ENCODE peak calls at places on chromosomes 13 and 19, in ten cellular contexts. One of them, this sample, is unnamed.

GRCh38 chr19:39247701-39248664 is 673 bp downstream of the IFNL4 start:
- DNase-seq in neural crest cell: no peak
- DNase-seq in epithelial cell of esophagus: peak
- DNase-seq in fibroblast of villous mesenchyme: no peak
- DNase-seq in thyroid gland: no peak
- DNase-seq in HFF-Myc: no peak
- DNase-seq in ovary: no peak
- DNase-seq in heart left ventricle: no peak
- DNase-seq in astrocyte of the spinal cord: no peak
- DNase-seq in H1: peak
- DNase-seq in this sample: no peak

GRCh38 chr19:50477751-50478515 is 1.3 kb upstream of the GARIN5A start:
- DNase-seq in fibroblast of villous mesenchyme: no peak
- DNase-seq in HFF-Myc: no peak
- DNase-seq in astrocyte of the spinal cord: no peak
- DNase-seq in heart left ventricle: no peak
- DNase-seq in thyroid gland: no peak
- DNase-seq in H1: no peak
- DNase-seq in ovary: no peak
- DNase-seq in epithelial cell of esophagus: no peak
- DNase-seq in neural crest cell: no peak
- DNase-seq in this sample: no peak

GRCh38 chr13:40508767-40509342 is 157.6 kb downstream of the FOXO1 start:
- DNase-seq in thyroid gland: no peak
- DNase-seq in epithelial cell of esophagus: no peak
- DNase-seq in astrocyte of the spinal cord: no peak
- DNase-seq in fibroblast of villous mesenchyme: no peak
- DNase-seq in heart left ventricle: no peak
- DNase-seq in ovary: no peak
- DNase-seq in HFF-Myc: no peak
- DNase-seq in H1: no peak
- DNase-seq in neural crest cell: no peak
- DNase-seq in this sample: no peak

GRCh38 chr13:70171151-70171550 is 62.9 kb upstream of the KLHL1 start:
- DNase-seq in thyroid gland: no peak
- DNase-seq in fibroblast of villous mesenchyme: no peak
- DNase-seq in HFF-Myc: no peak
- DNase-seq in neural crest cell: no peak
- DNase-seq in H1: no peak
- DNase-seq in astrocyte of the spinal cord: no peak
- DNase-seq in epithelial cell of esophagus: peak
- DNase-seq in ovary: no peak
- DNase-seq in heart left ventricle: no peak
- DNase-seq in this sample: no peak

GRCh38 chr13:76792680-76793334 is 93.4 kb downstream of the KCTD12 start:
- DNase-seq in epithelial cell of esophagus: peak
- DNase-seq in thyroid gland: no peak
- DNase-seq in HFF-Myc: no peak
- DNase-seq in astrocyte of the spinal cord: peak
- DNase-seq in heart left ventricle: peak
- DNase-seq in neural crest cell: no peak
- DNase-seq in fibroblast of villous mesenchyme: peak
- DNase-seq in H1: no peak
- DNase-seq in ovary: peak
- DNase-seq in this sample: peak

GRCh38 chr19:3801412-3802096 is 15.4 kb upstream of the MATK start:
- DNase-seq in neural crest cell: no peak
- DNase-seq in astrocyte of the spinal cord: no peak
- DNase-seq in thyroid gland: peak
- DNase-seq in HFF-Myc: no peak
- DNase-seq in ovary: no peak
- DNase-seq in heart left ventricle: peak
- DNase-seq in epithelial cell of esophagus: peak
- DNase-seq in fibroblast of villous mesenchyme: no peak
- DNase-seq in H1: peak
- DNase-seq in this sample: no peak

GRCh38 chr19:2419754-2420153 is 7.6 kb downstream of the TIMM13 start:
- DNase-seq in fibroblast of villous mesenchyme: no peak
- DNase-seq in heart left ventricle: no peak
- DNase-seq in thyroid gland: no peak
- DNase-seq in epithelial cell of esophagus: no peak
- DNase-seq in H1: no peak
- DNase-seq in ovary: no peak
- DNase-seq in astrocyte of the spinal cord: no peak
- DNase-seq in HFF-Myc: no peak
- DNase-seq in neural crest cell: no peak
- DNase-seq in this sample: no peak

GRCh38 chr13:30107126-30107525 is 200.2 kb downstream of the KATNAL1 start:
- DNase-seq in astrocyte of the spinal cord: no peak
- DNase-seq in epithelial cell of esophagus: no peak
- DNase-seq in H1: no peak
- DNase-seq in ovary: no peak
- DNase-seq in thyroid gland: no peak
- DNase-seq in neural crest cell: no peak
- DNase-seq in fibroblast of villous mesenchyme: no peak
- DNase-seq in HFF-Myc: no peak
- DNase-seq in heart left ventricle: no peak
- DNase-seq in this sample: no peak

GRCh38 chr13:110404321-110404720 is 97.2 kb downstream of the COL4A2 start:
- DNase-seq in astrocyte of the spinal cord: no peak
- DNase-seq in heart left ventricle: no peak
- DNase-seq in fibroblast of villous mesenchyme: no peak
- DNase-seq in H1: no peak
- DNase-seq in neural crest cell: no peak
- DNase-seq in ovary: no peak
- DNase-seq in HFF-Myc: no peak
- DNase-seq in thyroid gland: no peak
- DNase-seq in epithelial cell of esophagus: no peak
- DNase-seq in this sample: no peak

GRCh38 chr13:80074811-80075210 is 266.1 kb downstream of the SPRY2 start:
- DNase-seq in thyroid gland: no peak
- DNase-seq in fibroblast of villous mesenchyme: no peak
- DNase-seq in HFF-Myc: no peak
- DNase-seq in astrocyte of the spinal cord: no peak
- DNase-seq in neural crest cell: no peak
- DNase-seq in ovary: no peak
- DNase-seq in heart left ventricle: no peak
- DNase-seq in H1: no peak
- DNase-seq in epithelial cell of esophagus: no peak
- DNase-seq in this sample: no peak

GRCh38 chr13:109154146-109154545 is 524.7 kb downstream of the MYO16 start:
- DNase-seq in thyroid gland: peak
- DNase-seq in ovary: peak
- DNase-seq in fibroblast of villous mesenchyme: peak
- DNase-seq in astrocyte of the spinal cord: no peak
- DNase-seq in heart left ventricle: no peak
- DNase-seq in HFF-Myc: no peak
- DNase-seq in neural crest cell: no peak
- DNase-seq in H1: no peak
- DNase-seq in epithelial cell of esophagus: peak
- DNase-seq in this sample: no peak

GRCh38 chr19:38597075-38597474 is 20.7 kb downstream of the MAP4K1 start:
- DNase-seq in heart left ventricle: no peak
- DNase-seq in H1: peak
- DNase-seq in neural crest cell: no peak
- DNase-seq in epithelial cell of esophagus: no peak
- DNase-seq in astrocyte of the spinal cord: no peak
- DNase-seq in ovary: no peak
- DNase-seq in HFF-Myc: no peak
- DNase-seq in thyroid gland: no peak
- DNase-seq in fibroblast of villous mesenchyme: no peak
- DNase-seq in this sample: no peak

GRCh38 chr19:47485210-47485609 is 1.2 kb upstream of the KPTN start:
- DNase-seq in heart left ventricle: no peak
- DNase-seq in epithelial cell of esophagus: no peak
- DNase-seq in neural crest cell: no peak
- DNase-seq in astrocyte of the spinal cord: no peak
- DNase-seq in ovary: no peak
- DNase-seq in thyroid gland: no peak
- DNase-seq in H1: no peak
- DNase-seq in fibroblast of villous mesenchyme: no peak
- DNase-seq in HFF-Myc: no peak
- DNase-seq in this sample: no peak

GRCh38 chr13:33494596-33495214 is 209.2 kb upstream of the STARD13 start:
- DNase-seq in HFF-Myc: peak
- DNase-seq in H1: no peak
- DNase-seq in thyroid gland: no peak
- DNase-seq in fibroblast of villous mesenchyme: peak
- DNase-seq in neural crest cell: no peak
- DNase-seq in heart left ventricle: peak
- DNase-seq in epithelial cell of esophagus: peak
- DNase-seq in astrocyte of the spinal cord: peak
- DNase-seq in ovary: no peak
- DNase-seq in this sample: peak

GRCh38 chr13:38262211-38262610 is 87.4 kb upstream of the UFM1 start:
- DNase-seq in epithelial cell of esophagus: no peak
- DNase-seq in heart left ventricle: no peak
- DNase-seq in astrocyte of the spinal cord: peak
- DNase-seq in neural crest cell: no peak
- DNase-seq in fibroblast of villous mesenchyme: peak
- DNase-seq in ovary: no peak
- DNase-seq in H1: no peak
- DNase-seq in HFF-Myc: no peak
- DNase-seq in thyroid gland: no peak
- DNase-seq in this sample: no peak

GRCh38 chr19:6475321-6476108 is 6.1 kb downstream of the DENND1C start:
- DNase-seq in epithelial cell of esophagus: no peak
- DNase-seq in astrocyte of the spinal cord: no peak
- DNase-seq in ovary: no peak
- DNase-seq in neural crest cell: no peak
- DNase-seq in heart left ventricle: no peak
- DNase-seq in HFF-Myc: no peak
- DNase-seq in H1: peak
- DNase-seq in thyroid gland: no peak
- DNase-seq in fibroblast of villous mesenchyme: no peak
- DNase-seq in this sample: no peak

GRCh38 chr19:39871886-39872866 is 26.0 kb upstream of the FBL start:
- DNase-seq in fibroblast of villous mesenchyme: no peak
- DNase-seq in astrocyte of the spinal cord: no peak
- DNase-seq in thyroid gland: no peak
- DNase-seq in neural crest cell: no peak
- DNase-seq in H1: no peak
- DNase-seq in ovary: no peak
- DNase-seq in heart left ventricle: no peak
- DNase-seq in HFF-Myc: no peak
- DNase-seq in epithelial cell of esophagus: no peak
- DNase-seq in this sample: no peak

GRCh38 chr13:42048625-42049453 is at the start of gene DGKH:
- DNase-seq in neural crest cell: peak
- DNase-seq in thyroid gland: peak
- DNase-seq in ovary: peak
- DNase-seq in heart left ventricle: peak
- DNase-seq in astrocyte of the spinal cord: peak
- DNase-seq in fibroblast of villous mesenchyme: peak
- DNase-seq in H1: peak
- DNase-seq in HFF-Myc: no peak
- DNase-seq in epithelial cell of esophagus: peak
- DNase-seq in this sample: peak
- TF ChIP-seq CTCF in neural crest cell: peak
- TF ChIP-seq CTCF in thyroid gland: no peak
- TF ChIP-seq CTCF in ovary: peak
- TF ChIP-seq CTCF in heart left ventricle: peak
- TF ChIP-seq CTCF in astrocyte of the spinal cord: no peak
- TF ChIP-seq CTCF in fibroblast of villous mesenchyme: peak
- TF ChIP-seq CTCF in H1: no peak
- TF ChIP-seq CTCF in HFF-Myc: no peak
- TF ChIP-seq CTCF in epithelial cell of esophagus: no peak
- TF ChIP-seq CTCF in this sample: peak

GRCh38 chr19:10430505-10431253 is 10.3 kb downstream of the PDE4A start:
- DNase-seq in astrocyte of the spinal cord: no peak
- DNase-seq in ovary: no peak
- DNase-seq in epithelial cell of esophagus: no peak
- DNase-seq in heart left ventricle: peak
- DNase-seq in HFF-Myc: no peak
- DNase-seq in neural crest cell: no peak
- DNase-seq in H1: peak
- DNase-seq in thyroid gland: peak
- DNase-seq in fibroblast of villous mesenchyme: peak
- DNase-seq in this sample: no peak

GRCh38 chr19:10432736-10433130 is 12.4 kb downstream of the PDE4A start:
- DNase-seq in astrocyte of the spinal cord: no peak
- DNase-seq in epithelial cell of esophagus: no peak
- DNase-seq in fibroblast of villous mesenchyme: no peak
- DNase-seq in ovary: no peak
- DNase-seq in H1: no peak
- DNase-seq in heart left ventricle: peak
- DNase-seq in neural crest cell: no peak
- DNase-seq in thyroid gland: peak
- DNase-seq in HFF-Myc: no peak
- DNase-seq in this sample: no peak

GRCh38 chr19:10433131-10433536 is 12.8 kb downstream of the PDE4A start:
- DNase-seq in H1: no peak
- DNase-seq in thyroid gland: no peak
- DNase-seq in heart left ventricle: no peak
- DNase-seq in epithelial cell of esophagus: no peak
- DNase-seq in fibroblast of villous mesenchyme: no peak
- DNase-seq in astrocyte of the spinal cord: no peak
- DNase-seq in neural crest cell: no peak
- DNase-seq in HFF-Myc: no peak
- DNase-seq in ovary: no peak
- DNase-seq in this sample: no peak

GRCh38 chr19:10431943-10432735 is 11.8 kb downstream of the PDE4A start:
- DNase-seq in fibroblast of villous mesenchyme: peak
- DNase-seq in H1: peak
- DNase-seq in epithelial cell of esophagus: no peak
- DNase-seq in astrocyte of the spinal cord: no peak
- DNase-seq in thyroid gland: peak
- DNase-seq in ovary: no peak
- DNase-seq in neural crest cell: no peak
- DNase-seq in HFF-Myc: no peak
- DNase-seq in heart left ventricle: peak
- DNase-seq in this sample: no peak

GRCh38 chr19:10431254-10431942 is 11.1 kb downstream of the PDE4A start:
- DNase-seq in heart left ventricle: no peak
- DNase-seq in epithelial cell of esophagus: no peak
- DNase-seq in HFF-Myc: no peak
- DNase-seq in fibroblast of villous mesenchyme: peak
- DNase-seq in H1: peak
- DNase-seq in astrocyte of the spinal cord: no peak
- DNase-seq in ovary: no peak
- DNase-seq in thyroid gland: peak
- DNase-seq in neural crest cell: no peak
- DNase-seq in this sample: no peak
- TF ChIP-seq CTCF in heart left ventricle: no peak
- TF ChIP-seq CTCF in epithelial cell of esophagus: no peak
- TF ChIP-seq CTCF in HFF-Myc: no peak
- TF ChIP-seq CTCF in fibroblast of villous mesenchyme: no peak
- TF ChIP-seq CTCF in H1: no peak
- TF ChIP-seq CTCF in astrocyte of the spinal cord: no peak
- TF ChIP-seq CTCF in ovary: no peak
- TF ChIP-seq CTCF in thyroid gland: no peak
- TF ChIP-seq CTCF in neural crest cell: no peak
- TF ChIP-seq CTCF in this sample: peak

GRCh38 chr13:26706381-26706780 is 54.2 kb downstream of the GPR12 start:
- DNase-seq in neural crest cell: no peak
- DNase-seq in H1: no peak
- DNase-seq in HFF-Myc: no peak
- DNase-seq in heart left ventricle: no peak
- DNase-seq in astrocyte of the spinal cord: no peak
- DNase-seq in ovary: no peak
- DNase-seq in fibroblast of villous mesenchyme: no peak
- DNase-seq in epithelial cell of esophagus: no peak
- DNase-seq in thyroid gland: no peak
- DNase-seq in this sample: no peak
- TF ChIP-seq CTCF in neural crest cell: no peak
- TF ChIP-seq CTCF in H1: peak
- TF ChIP-seq CTCF in HFF-Myc: no peak
- TF ChIP-seq CTCF in heart left ventricle: no peak
- TF ChIP-seq CTCF in astrocyte of the spinal cord: no peak
- TF ChIP-seq CTCF in ovary: no peak
- TF ChIP-seq CTCF in fibroblast of villous mesenchyme: no peak
- TF ChIP-seq CTCF in epithelial cell of esophagus: no peak
- TF ChIP-seq CTCF in thyroid gland: no peak
- TF ChIP-seq CTCF in this sample: peak

GRCh38 chr13:111904701-111905608 is 162.0 kb upstream of the SOX1 start:
- DNase-seq in epithelial cell of esophagus: no peak
- DNase-seq in heart left ventricle: no peak
- DNase-seq in neural crest cell: no peak
- DNase-seq in HFF-Myc: no peak
- DNase-seq in ovary: no peak
- DNase-seq in fibroblast of villous mesenchyme: no peak
- DNase-seq in H1: peak
- DNase-seq in thyroid gland: no peak
- DNase-seq in astrocyte of the spinal cord: no peak
- DNase-seq in this sample: no peak
- TF ChIP-seq CTCF in epithelial cell of esophagus: no peak
- TF ChIP-seq CTCF in heart left ventricle: no peak
- TF ChIP-seq CTCF in neural crest cell: no peak
- TF ChIP-seq CTCF in HFF-Myc: no peak
- TF ChIP-seq CTCF in ovary: no peak
- TF ChIP-seq CTCF in fibroblast of villous mesenchyme: no peak
- TF ChIP-seq CTCF in H1: no peak
- TF ChIP-seq CTCF in thyroid gland: no peak
- TF ChIP-seq CTCF in astrocyte of the spinal cord: no peak
- TF ChIP-seq CTCF in this sample: no peak

This sample was measured in HFFc6.